ENCODE peak calls at places on chromosomes 5 and 9, in ten cellular contexts. One of them, this sample, is unnamed.

GRCh38 chr9:113929634-113930092 is 53.6 kb downstream of the ZNF618 start:
- DNase-seq in sigmoid colon: no peak
- DNase-seq in upper lobe of left lung: no peak
- DNase-seq in SK-N-SH: no peak
- DNase-seq in GM12878: no peak
- DNase-seq in transverse colon: no peak
- DNase-seq in stomach: peak
- DNase-seq in H1: no peak
- DNase-seq in HepG2: no peak
- DNase-seq in K562: no peak
- DNase-seq in this sample: no peak

GRCh38 chr9:97848582-97849237 is 4.3 kb upstream of the FOXE1 start:
- DNase-seq in GM12878: no peak
- DNase-seq in transverse colon: no peak
- DNase-seq in K562: no peak
- DNase-seq in SK-N-SH: no peak
- DNase-seq in sigmoid colon: no peak
- DNase-seq in H1: no peak
- DNase-seq in stomach: no peak
- DNase-seq in HepG2: no peak
- DNase-seq in upper lobe of left lung: peak
- DNase-seq in this sample: no peak

GRCh38 chr9:76456202-76456926 is 2.6 kb upstream of the GCNT1 start:
- DNase-seq in SK-N-SH: no peak
- DNase-seq in sigmoid colon: no peak
- DNase-seq in transverse colon: peak
- DNase-seq in stomach: peak
- DNase-seq in K562: peak
- DNase-seq in GM12878: no peak
- DNase-seq in upper lobe of left lung: no peak
- DNase-seq in HepG2: peak
- DNase-seq in H1: no peak
- DNase-seq in this sample: no peak

GRCh38 chr5:140835622-140836510 is 1.8 kb downstream of the PCDHA7 start:
- DNase-seq in upper lobe of left lung: peak
- DNase-seq in stomach: no peak
- DNase-seq in K562: no peak
- DNase-seq in H1: no peak
- DNase-seq in sigmoid colon: no peak
- DNase-seq in SK-N-SH: no peak
- DNase-seq in HepG2: no peak
- DNase-seq in transverse colon: no peak
- DNase-seq in GM12878: no peak
- DNase-seq in this sample: peak

GRCh38 chr9:35341585-35341984 is 148.3 kb upstream of the RUSC2 start:
- DNase-seq in stomach: peak
- DNase-seq in K562: no peak
- DNase-seq in sigmoid colon: peak
- DNase-seq in upper lobe of left lung: no peak
- DNase-seq in HepG2: no peak
- DNase-seq in H1: no peak
- DNase-seq in GM12878: no peak
- DNase-seq in SK-N-SH: no peak
- DNase-seq in transverse colon: no peak
- DNase-seq in this sample: no peak

GRCh38 chr9:22036866-22037626 is 27.9 kb upstream of the CDKN2B start:
- DNase-seq in upper lobe of left lung: no peak
- DNase-seq in H1: no peak
- DNase-seq in transverse colon: no peak
- DNase-seq in HepG2: no peak
- DNase-seq in GM12878: no peak
- DNase-seq in sigmoid colon: no peak
- DNase-seq in K562: no peak
- DNase-seq in SK-N-SH: no peak
- DNase-seq in stomach: no peak
- DNase-seq in this sample: no peak

GRCh38 chr5:14450055-14450524 is 131.5 kb upstream of the OTULINL start:
- DNase-seq in sigmoid colon: peak
- DNase-seq in stomach: no peak
- DNase-seq in H1: no peak
- DNase-seq in K562: no peak
- DNase-seq in HepG2: no peak
- DNase-seq in upper lobe of left lung: no peak
- DNase-seq in SK-N-SH: no peak
- DNase-seq in GM12878: no peak
- DNase-seq in transverse colon: no peak
- DNase-seq in this sample: no peak

GRCh38 chr9:5665059-5665458 is 36.2 kb downstream of the RIC1 start:
- DNase-seq in HepG2: no peak
- DNase-seq in upper lobe of left lung: no peak
- DNase-seq in sigmoid colon: no peak
- DNase-seq in SK-N-SH: no peak
- DNase-seq in GM12878: no peak
- DNase-seq in K562: no peak
- DNase-seq in H1: no peak
- DNase-seq in stomach: no peak
- DNase-seq in transverse colon: no peak
- DNase-seq in this sample: no peak

GRCh38 chr5:121668635-121669034 is 183.0 kb upstream of the FTMT start:
- DNase-seq in transverse colon: no peak
- DNase-seq in K562: no peak
- DNase-seq in stomach: no peak
- DNase-seq in sigmoid colon: no peak
- DNase-seq in upper lobe of left lung: no peak
- DNase-seq in H1: no peak
- DNase-seq in GM12878: no peak
- DNase-seq in SK-N-SH: no peak
- DNase-seq in HepG2: no peak
- DNase-seq in this sample: no peak

GRCh38 chr5:147515269-147515668 is 5.4 kb upstream of the DPYSL3 start:
- DNase-seq in upper lobe of left lung: no peak
- DNase-seq in H1: no peak
- DNase-seq in K562: no peak
- DNase-seq in stomach: no peak
- DNase-seq in HepG2: no peak
- DNase-seq in SK-N-SH: no peak
- DNase-seq in transverse colon: no peak
- DNase-seq in sigmoid colon: no peak
- DNase-seq in GM12878: no peak
- DNase-seq in this sample: no peak

GRCh38 chr5:134397196-134397595 is 14.5 kb downstream of the CDKN2AIPNL start:
- DNase-seq in SK-N-SH: no peak
- DNase-seq in H1: no peak
- DNase-seq in upper lobe of left lung: no peak
- DNase-seq in stomach: no peak
- DNase-seq in K562: no peak
- DNase-seq in transverse colon: no peak
- DNase-seq in HepG2: no peak
- DNase-seq in sigmoid colon: no peak
- DNase-seq in GM12878: no peak
- DNase-seq in this sample: no peak

GRCh38 chr5:154505567-154505966 is 27.5 kb upstream of the HAND1 start:
- DNase-seq in GM12878: no peak
- DNase-seq in sigmoid colon: peak
- DNase-seq in HepG2: no peak
- DNase-seq in stomach: no peak
- DNase-seq in K562: no peak
- DNase-seq in SK-N-SH: peak
- DNase-seq in upper lobe of left lung: no peak
- DNase-seq in transverse colon: no peak
- DNase-seq in H1: no peak
- DNase-seq in this sample: no peak
- TF ChIP-seq EP300 in GM12878: no peak
- TF ChIP-seq EP300 in sigmoid colon: no peak
- TF ChIP-seq EP300 in HepG2: no peak
- TF ChIP-seq EP300 in stomach: no peak
- TF ChIP-seq EP300 in K562: no peak
- TF ChIP-seq EP300 in SK-N-SH: no peak
- TF ChIP-seq EP300 in upper lobe of left lung: no peak
- TF ChIP-seq EP300 in transverse colon: no peak
- TF ChIP-seq EP300 in H1: no peak
- TF ChIP-seq EP300 in this sample: no peak

DNA sequence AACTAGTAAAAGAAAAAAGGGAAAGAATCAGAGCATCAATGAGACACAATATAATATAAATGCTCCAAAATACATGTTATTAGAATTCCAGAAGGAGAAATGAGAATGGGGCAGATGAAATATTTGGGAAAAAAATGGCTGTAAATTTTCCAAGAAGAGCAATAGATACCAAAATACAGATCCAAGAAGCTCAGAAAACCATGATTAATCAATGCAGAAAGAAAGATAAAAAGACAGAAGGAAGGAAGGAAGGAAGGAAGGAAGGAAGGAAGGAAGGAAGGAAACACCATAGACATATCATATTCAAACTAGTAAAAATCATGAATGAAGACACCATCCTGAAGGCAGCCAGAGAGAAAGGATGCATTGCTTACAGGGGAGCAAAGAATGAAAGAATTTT is 920.9 kb downstream of the EFNA5 start:
- DNase-seq in upper lobe of left lung: no peak
- DNase-seq in K562: no peak
- DNase-seq in transverse colon: no peak
- DNase-seq in SK-N-SH: no peak
- DNase-seq in H1: no peak
- DNase-seq in stomach: no peak
- DNase-seq in sigmoid colon: no peak
- DNase-seq in GM12878: no peak
- DNase-seq in HepG2: no peak
- DNase-seq in this sample: no peak
- TF ChIP-seq POLR2AphosphoS5 in upper lobe of left lung: no peak
- TF ChIP-seq POLR2AphosphoS5 in K562: no peak
- TF ChIP-seq POLR2AphosphoS5 in transverse colon: no peak
- TF ChIP-seq POLR2AphosphoS5 in SK-N-SH: no peak
- TF ChIP-seq POLR2AphosphoS5 in H1: no peak
- TF ChIP-seq POLR2AphosphoS5 in stomach: no peak
- TF ChIP-seq POLR2AphosphoS5 in sigmoid colon: no peak
- TF ChIP-seq POLR2AphosphoS5 in GM12878: no peak
- TF ChIP-seq POLR2AphosphoS5 in HepG2: no peak
- TF ChIP-seq POLR2AphosphoS5 in this sample: no peak

GRCh38 chr9:121529237-121529987 is 29.8 kb upstream of the GGTA1 start:
- DNase-seq in sigmoid colon: peak
- DNase-seq in GM12878: no peak
- DNase-seq in HepG2: no peak
- DNase-seq in H1: no peak
- DNase-seq in upper lobe of left lung: peak
- DNase-seq in stomach: peak
- DNase-seq in SK-N-SH: peak
- DNase-seq in K562: no peak
- DNase-seq in transverse colon: peak
- DNase-seq in this sample: peak
- TF ChIP-seq EP300 in sigmoid colon: no peak
- TF ChIP-seq EP300 in GM12878: no peak
- TF ChIP-seq EP300 in HepG2: no peak
- TF ChIP-seq EP300 in H1: no peak
- TF ChIP-seq EP300 in upper lobe of left lung: no peak
- TF ChIP-seq EP300 in stomach: no peak
- TF ChIP-seq EP300 in SK-N-SH: peak
- TF ChIP-seq EP300 in K562: no peak
- TF ChIP-seq EP300 in transverse colon: no peak
- TF ChIP-seq EP300 in this sample: no peak

GRCh38 chr9:136621734-136622093 is 41.0 kb upstream of the EGFL7 start:
- DNase-seq in sigmoid colon: no peak
- DNase-seq in upper lobe of left lung: peak
- DNase-seq in K562: no peak
- DNase-seq in SK-N-SH: no peak
- DNase-seq in GM12878: no peak
- DNase-seq in transverse colon: no peak
- DNase-seq in stomach: no peak
- DNase-seq in H1: no peak
- DNase-seq in HepG2: no peak
- DNase-seq in this sample: no peak

GRCh38 chr9:136618578-136619547 is 43.9 kb upstream of the EGFL7 start:
- DNase-seq in H1: no peak
- DNase-seq in stomach: no peak
- DNase-seq in HepG2: no peak
- DNase-seq in SK-N-SH: no peak
- DNase-seq in upper lobe of left lung: no peak
- DNase-seq in sigmoid colon: no peak
- DNase-seq in GM12878: no peak
- DNase-seq in K562: no peak
- DNase-seq in transverse colon: peak
- DNase-seq in this sample: no peak

GRCh38 chr9:136620441-136621018 is 42.2 kb upstream of the EGFL7 start:
- DNase-seq in SK-N-SH: no peak
- DNase-seq in upper lobe of left lung: peak
- DNase-seq in sigmoid colon: no peak
- DNase-seq in stomach: no peak
- DNase-seq in K562: no peak
- DNase-seq in H1: no peak
- DNase-seq in transverse colon: no peak
- DNase-seq in GM12878: no peak
- DNase-seq in HepG2: no peak
- DNase-seq in this sample: no peak

GRCh38 chr9:136621019-136621733 is 41.5 kb upstream of the EGFL7 start:
- DNase-seq in sigmoid colon: no peak
- DNase-seq in H1: no peak
- DNase-seq in SK-N-SH: no peak
- DNase-seq in upper lobe of left lung: peak
- DNase-seq in GM12878: no peak
- DNase-seq in stomach: no peak
- DNase-seq in transverse colon: no peak
- DNase-seq in HepG2: no peak
- DNase-seq in K562: no peak
- DNase-seq in this sample: no peak

GRCh38 chr9:136619742-136620440 is 42.8 kb upstream of the EGFL7 start:
- DNase-seq in stomach: peak
- DNase-seq in K562: no peak
- DNase-seq in upper lobe of left lung: peak
- DNase-seq in H1: peak
- DNase-seq in transverse colon: peak
- DNase-seq in SK-N-SH: no peak
- DNase-seq in HepG2: peak
- DNase-seq in sigmoid colon: peak
- DNase-seq in GM12878: no peak
- DNase-seq in this sample: no peak
- TF ChIP-seq POLR2AphosphoS5 in stomach: peak
- TF ChIP-seq POLR2AphosphoS5 in K562: no peak
- TF ChIP-seq POLR2AphosphoS5 in upper lobe of left lung: peak
- TF ChIP-seq POLR2AphosphoS5 in H1: no peak
- TF ChIP-seq POLR2AphosphoS5 in transverse colon: no peak
- TF ChIP-seq POLR2AphosphoS5 in SK-N-SH: no peak
- TF ChIP-seq POLR2AphosphoS5 in HepG2: no peak
- TF ChIP-seq POLR2AphosphoS5 in sigmoid colon: no peak
- TF ChIP-seq POLR2AphosphoS5 in GM12878: no peak
- TF ChIP-seq POLR2AphosphoS5 in this sample: no peak